ENCODE peak calls at places on chromosomes 2 and 18, in four cellular contexts. One of them, this sample, is unnamed.

GRCh38 chr2:47015206-47015605 is 99.6 kb upstream of the MCFD2 start:
- DNase-seq in PC-3: peak; percentile 19
- DNase-seq in activated CD4-positive, alpha-beta T cell treated with anti-CD3 and anti-CD28 coated beads for 24 hours: no peak
- DNase-seq in HT-29: peak; percentile 36
- DNase-seq in this sample: no peak

GRCh38 chr18:3594760-3595241 is 144.8 kb downstream of the TGIF1 start:
- DNase-seq in PC-3: peak; percentile 35
- DNase-seq in activated CD4-positive, alpha-beta T cell treated with anti-CD3 and anti-CD28 coated beads for 24 hours: no peak
- DNase-seq in HT-29: peak; percentile 70
- DNase-seq in this sample: no peak

GRCh38 chr2:65545818-65546217 is 113.4 kb upstream of the SPRED2 start:
- DNase-seq in PC-3: no peak
- DNase-seq in activated CD4-positive, alpha-beta T cell treated with anti-CD3 and anti-CD28 coated beads for 24 hours: no peak
- DNase-seq in HT-29: peak; percentile 65
- DNase-seq in this sample: no peak

GRCh38 chr2:127653421-127654083 is 7.6 kb downstream of the GPR17 start:
- DNase-seq in PC-3: no peak
- DNase-seq in activated CD4-positive, alpha-beta T cell treated with anti-CD3 and anti-CD28 coated beads for 24 hours: no peak
- DNase-seq in HT-29: no peak
- DNase-seq in this sample: no peak

GRCh38 chr18:74196220-74197119 is 48.1 kb downstream of the TIMM21 start:
- DNase-seq in PC-3: peak; percentile 75
- DNase-seq in activated CD4-positive, alpha-beta T cell treated with anti-CD3 and anti-CD28 coated beads for 24 hours: peak; percentile 3
- DNase-seq in HT-29: peak; percentile 76
- DNase-seq in this sample: peak; percentile 84

GRCh38 chr18:21747764-21748693 is 7.4 kb downstream of the MIB1 start:
- DNase-seq in PC-3: no peak
- DNase-seq in activated CD4-positive, alpha-beta T cell treated with anti-CD3 and anti-CD28 coated beads for 24 hours: no peak
- DNase-seq in HT-29: no peak
- DNase-seq in this sample: no peak

GRCh38 chr2:18301421-18302139 is 258.9 kb downstream of the RDH14 start:
- DNase-seq in PC-3: no peak
- DNase-seq in activated CD4-positive, alpha-beta T cell treated with anti-CD3 and anti-CD28 coated beads for 24 hours: no peak
- DNase-seq in HT-29: no peak
- DNase-seq in this sample: no peak

GRCh38 chr2:215364157-215365155 is 52.6 kb downstream of the ATIC start:
- DNase-seq in PC-3: no peak
- DNase-seq in activated CD4-positive, alpha-beta T cell treated with anti-CD3 and anti-CD28 coated beads for 24 hours: no peak
- DNase-seq in HT-29: no peak
- DNase-seq in this sample: no peak

GRCh38 chr2:19048593-19049264 is 309.7 kb downstream of the OSR1 start:
- DNase-seq in PC-3: peak; percentile 93
- DNase-seq in activated CD4-positive, alpha-beta T cell treated with anti-CD3 and anti-CD28 coated beads for 24 hours: no peak
- DNase-seq in HT-29: peak; percentile 88
- DNase-seq in this sample: no peak

GRCh38 chr2:223102040-223102899 is 50.3 kb downstream of the KCNE4 start:
- DNase-seq in PC-3: no peak
- DNase-seq in activated CD4-positive, alpha-beta T cell treated with anti-CD3 and anti-CD28 coated beads for 24 hours: no peak
- DNase-seq in HT-29: no peak
- DNase-seq in this sample: no peak

GRCh38 chr2:74138219-74138951 is 9.3 kb downstream of the BOLA3 start:
- DNase-seq in PC-3: no peak
- DNase-seq in activated CD4-positive, alpha-beta T cell treated with anti-CD3 and anti-CD28 coated beads for 24 hours: no peak
- DNase-seq in HT-29: no peak
- DNase-seq in this sample: no peak

GRCh38 chr2:83572400-83572799 is 886.7 kb downstream of the SUCLG1 start:
- DNase-seq in PC-3: peak; percentile 41
- DNase-seq in activated CD4-positive, alpha-beta T cell treated with anti-CD3 and anti-CD28 coated beads for 24 hours: no peak
- DNase-seq in HT-29: no peak
- DNase-seq in this sample: no peak

GRCh38 chr2:138455691-138456090 is 45.9 kb upstream of the SPOPL start:
- DNase-seq in PC-3: no peak
- DNase-seq in activated CD4-positive, alpha-beta T cell treated with anti-CD3 and anti-CD28 coated beads for 24 hours: no peak
- DNase-seq in HT-29: no peak
- DNase-seq in this sample: no peak

GRCh38 chr2:42858140-42859005 is 66.0 kb upstream of the HAAO start:
- DNase-seq in PC-3: no peak
- DNase-seq in activated CD4-positive, alpha-beta T cell treated with anti-CD3 and anti-CD28 coated beads for 24 hours: no peak
- DNase-seq in HT-29: no peak
- DNase-seq in this sample: no peak

GRCh38 chr2:26351375-26352090 is 4.9 kb upstream of the ADGRF3 start:
- DNase-seq in PC-3: no peak
- DNase-seq in activated CD4-positive, alpha-beta T cell treated with anti-CD3 and anti-CD28 coated beads for 24 hours: no peak
- DNase-seq in HT-29: no peak
- DNase-seq in this sample: no peak

This sample was measured in GM20000.